ENCODE peak calls at places on chromosome 1, in six cellular contexts. One of them, this sample, is unnamed.

GRCh38 chr1:212237651-212238050 is 47.6 kb upstream of the PPP2R5A start:
- DNase-seq in ACHN: peak; percentile 87
- DNase-seq in HEK293T: no peak
- DNase-seq in PC-3: peak; percentile 56
- DNase-seq in GM10248: peak; percentile 45
- DNase-seq in NCI-H1436: no peak
- DNase-seq in this sample: peak; percentile 74

GRCh38 chr1:33348676-33349080 is 27.8 kb upstream of the A3GALT2 start:
- DNase-seq in GM10248: no peak
- DNase-seq in ACHN: peak; percentile 41
- DNase-seq in HEK293T: no peak
- DNase-seq in NCI-H1436: no peak
- DNase-seq in PC-3: no peak
- DNase-seq in this sample: peak; percentile 48

GRCh38 chr1:117820694-117821381 is 108.6 kb downstream of the GDAP2 start:
- DNase-seq in PC-3: no peak
- DNase-seq in NCI-H1436: no peak
- DNase-seq in GM10248: no peak
- DNase-seq in HEK293T: no peak
- DNase-seq in ACHN: no peak
- DNase-seq in this sample: no peak

GRCh38 chr1:106975944-106976343 is 80.5 kb upstream of the PRMT6 start:
- DNase-seq in GM10248: no peak
- DNase-seq in NCI-H1436: no peak
- DNase-seq in PC-3: peak; percentile 39
- DNase-seq in ACHN: peak; percentile 14
- DNase-seq in HEK293T: no peak
- DNase-seq in this sample: no peak

GRCh38 chr1:180636138-180636537 is 4.3 kb downstream of the XPR1 start:
- DNase-seq in NCI-H1436: peak; percentile 5
- DNase-seq in GM10248: no peak
- DNase-seq in HEK293T: no peak
- DNase-seq in PC-3: peak; percentile 21
- DNase-seq in ACHN: peak; percentile 25
- DNase-seq in this sample: no peak

GRCh38 chr1:159900086-159900680 is at the start of gene CFAP45:
- DNase-seq in GM10248: peak; percentile 37
- DNase-seq in HEK293T: peak; percentile 89
- DNase-seq in PC-3: peak; percentile 97
- DNase-seq in ACHN: no peak
- DNase-seq in NCI-H1436: peak; percentile 92
- DNase-seq in this sample: no peak

GRCh38 chr1:147598631-147599361 is 57.5 kb downstream of the BCL9 start:
- DNase-seq in HEK293T: peak; percentile 46
- DNase-seq in PC-3: no peak
- DNase-seq in GM10248: peak; percentile 31
- DNase-seq in ACHN: peak; percentile 42
- DNase-seq in NCI-H1436: no peak
- DNase-seq in this sample: no peak

GRCh38 chr1:179550753-179551682 is 24.7 kb downstream of the NPHS2 start:
- DNase-seq in ACHN: no peak
- DNase-seq in PC-3: peak; percentile 23
- DNase-seq in GM10248: no peak
- DNase-seq in HEK293T: no peak
- DNase-seq in NCI-H1436: peak; percentile 75
- DNase-seq in this sample: peak; percentile 22

GRCh38 chr1:160567858-160568682 is 11.2 kb downstream of the CD84 start:
- DNase-seq in PC-3: no peak
- DNase-seq in HEK293T: no peak
- DNase-seq in NCI-H1436: no peak
- DNase-seq in GM10248: no peak
- DNase-seq in ACHN: no peak
- DNase-seq in this sample: no peak

GRCh38 chr1:3001471-3002348 is 19.6 kb upstream of the ACTRT2 start:
- DNase-seq in ACHN: no peak
- DNase-seq in NCI-H1436: no peak
- DNase-seq in PC-3: no peak
- DNase-seq in GM10248: no peak
- DNase-seq in HEK293T: no peak
- DNase-seq in this sample: no peak

GRCh38 chr1:14946567-14947285 is 206.8 kb upstream of the TMEM51 start:
- DNase-seq in GM10248: no peak
- DNase-seq in PC-3: peak; percentile 16
- DNase-seq in HEK293T: no peak
- DNase-seq in ACHN: peak; percentile 15
- DNase-seq in NCI-H1436: no peak
- DNase-seq in this sample: no peak

GRCh38 chr1:183165456-183165855 is 20.6 kb upstream of the LAMC2 start:
- DNase-seq in ACHN: peak; percentile 36
- DNase-seq in HEK293T: no peak
- DNase-seq in GM10248: no peak
- DNase-seq in PC-3: no peak
- DNase-seq in NCI-H1436: no peak
- DNase-seq in this sample: no peak

GRCh38 chr1:109927908-109928307 is 17.3 kb downstream of the CSF1 start:
- DNase-seq in ACHN: no peak
- DNase-seq in GM10248: no peak
- DNase-seq in HEK293T: no peak
- DNase-seq in NCI-H1436: no peak
- DNase-seq in PC-3: no peak
- DNase-seq in this sample: no peak

This sample was measured in SW480.